ENCODE peak calls at places on chromosomes 6 and 20, in ten cellular contexts. W, F, Z, T, U, I, M, O, L and K are unnamed samples.

GRCh38 chr20:57060407-57061057 is 205.9 kb downstream of the BMP7 start:
- DNase-seq in W (no peak), O (no peak), L (no peak), I (no peak), U (no peak), T (no peak), M (no peak), F (no peak), Z (no peak), K (no peak)

GRCh38 chr6:84177253-84177652 is 50.2 kb downstream of the CEP162 start:
- DNase-seq in F (peak; percentile 11), Z (no peak), I (no peak), W (peak; percentile 15), U (no peak), M (no peak), O (no peak), T (no peak), L (no peak), K (no peak)

GRCh38 chr6:161233986-161234620 is 39.8 kb downstream of the AGPAT4 start:
- DNase-seq in M (no peak), F (peak; percentile 61), U (peak; percentile 75), W (peak; percentile 40), O (no peak), I (no peak), Z (no peak), L (no peak), T (no peak), K (no peak)

GRCh38 chr20:37670426-37670825 is 23.4 kb upstream of the CTNNBL1 start:
- DNase-seq in L (no peak), F (peak; percentile 11), Z (peak; percentile 81), O (peak; percentile 56), I (no peak), U (no peak), T (peak; percentile 51), W (peak; percentile 12), M (no peak), K (no peak)

GRCh38 chr20:32678948-32679347 is 5.2 kb upstream of the C20orf203 start:
- DNase-seq in I (no peak), L (no peak), U (no peak), O (peak; percentile 37), W (no peak), F (no peak), T (peak; percentile 18), Z (no peak), M (peak; percentile 38), K (no peak)

GRCh38 chr20:7291946-7292345 is 524.5 kb downstream of the BMP2 start:
- DNase-seq in W (no peak), T (no peak), Z (no peak), U (peak; percentile 4), F (no peak), O (no peak), L (no peak), M (no peak), I (no peak), K (no peak)

GRCh38 chr6:168123165-168123911 is 44.3 kb upstream of the FRMD1 start:
- DNase-seq in L (no peak), Z (no peak), M (no peak), U (no peak), I (no peak), O (no peak), W (no peak), T (no peak), F (no peak), K (no peak)

GRCh38 chr6:111210074-111210729 is 122.9 kb downstream of the SLC16A10 start:
- DNase-seq in M (peak; percentile 44), T (no peak), L (no peak), W (no peak), O (peak; percentile 70), I (no peak), U (peak; percentile 62), F (peak; percentile 71), Z (peak; percentile 22), K (no peak)

GRCh38 chr20:55253765-55254164 is 751.6 kb downstream of the CBLN4 start:
- DNase-seq in L (no peak), U (no peak), I (no peak), T (no peak), W (no peak), M (no peak), O (no peak), F (no peak), Z (no peak), K (no peak)

GRCh38 chr20:56616704-56617103 is 12.4 kb upstream of the TFAP2C start:
- DNase-seq in Z (no peak), U (no peak), T (no peak), F (no peak), I (no peak), W (no peak), O (no peak), L (no peak), M (no peak), K (no peak)

GRCh38 chr20:63810730-63811490 is 20.2 kb downstream of the ZBTB46 start:
- DNase-seq in L (no peak), M (no peak), F (no peak), I (no peak), U (no peak), T (no peak), Z (no peak), W (no peak), O (no peak), K (no peak)

GRCh38 chr6:54192993-54193392 is 81.8 kb downstream of the MLIP start:
- DNase-seq in Z (no peak), F (no peak), O (no peak), W (no peak), U (no peak), L (no peak), I (no peak), M (no peak), T (no peak), K (no peak)

GRCh38 chr6:170139531-170139930 is 151.3 kb downstream of the DLL1 start:
- DNase-seq in M (no peak), Z (no peak), I (no peak), U (no peak), F (no peak), T (no peak), O (no peak), L (no peak), W (no peak), K (no peak)

GRCh38 chr20:5222919-5223634 is 93.7 kb downstream of the PROKR2 start:
- DNase-seq in W (peak; percentile 60), L (peak; percentile 25), M (peak; percentile 23), F (peak; percentile 20), I (peak; percentile 34), T (peak; percentile 16), Z (no peak), O (peak; percentile 15), U (peak; percentile 52), K (no peak)

GRCh38 chr6:16873698-16874097 is 112.4 kb upstream of the ATXN1 start:
- DNase-seq in L (no peak), I (no peak), T (no peak), O (no peak), W (no peak), F (no peak), M (no peak), U (peak; percentile 51), Z (no peak), K (no peak)

GRCh38 chr6:25032964-25033363 is 97.2 kb upstream of the RIPOR2 start:
- DNase-seq in I (no peak), U (no peak), W (no peak), Z (no peak), F (no peak), O (no peak), M (no peak), T (no peak), L (no peak), K (no peak)

GRCh38 chr20:4508773-4509172 is 212.9 kb upstream of the PRND start:
- DNase-seq in T (no peak), Z (no peak), U (no peak), M (no peak), L (no peak), I (no peak), F (no peak), O (no peak), W (no peak), K (no peak)

GRCh38 chr6:66849843-66850242 is 1142.8 kb upstream of the EYS start:
- DNase-seq in W (no peak), M (no peak), U (no peak), Z (no peak), T (no peak), F (no peak), L (no peak), I (no peak), O (no peak), K (no peak)

GRCh38 chr6:4008324-4009047 is 70.5 kb downstream of the FAM217A start:
- DNase-seq in Z (peak; percentile 20), I (no peak), U (peak; percentile 75), L (no peak), M (peak; percentile 60), F (no peak), W (no peak), T (peak; percentile 76), O (peak; percentile 1), K (no peak)

GRCh38 chr6:156269751-156270369 is 507.3 kb upstream of the ARID1B start:
- DNase-seq in O (no peak), Z (no peak), W (no peak), U (no peak), M (no peak), T (no peak), F (no peak), I (peak; percentile 6), L (no peak), K (no peak)

GRCh38 chr6:168956884-168957730 is 296.5 kb downstream of the THBS2 start:
- DNase-seq in T (peak; percentile 66), F (peak; percentile 70), O (peak; percentile 77), M (peak; percentile 44), Z (peak; percentile 26), I (peak; percentile 25), U (peak; percentile 82), L (peak; percentile 32), W (peak; percentile 72), K (no peak)

GRCh38 chr6:159929819-159930218 is 39.0 kb downstream of the MAS1 start:
- DNase-seq in U (no peak), M (no peak), T (no peak), F (no peak), O (peak; percentile 74), I (peak; percentile 11), W (peak; percentile 18), L (peak; percentile 31), Z (no peak), K (no peak)

GRCh38 chr6:140344149-140344913 is 969.9 kb upstream of the CITED2 start:
- DNase-seq in T (no peak), M (no peak), U (peak; percentile 60), I (no peak), F (no peak), O (no peak), Z (no peak), L (no peak), W (no peak), K (no peak)

GRCh38 chr20:57198359-57199072 is 67.9 kb downstream of the BMP7 start:
- DNase-seq in L (no peak), Z (no peak), F (no peak), M (no peak), W (no peak), O (no peak), T (no peak), U (no peak), I (no peak), K (no peak)

GRCh38 chr20:610130-611046 is at the start of gene TCF15:
- DNase-seq in U (no peak), I (no peak), F (no peak), M (no peak), O (no peak), Z (peak; percentile 39), W (no peak), L (no peak), T (no peak), K (no peak)